ENCODE peak calls at places on chromosomes 5 and 9, in six cellular contexts. One of them, this sample, is unnamed.

GRCh38 chr9:133506653-133507038 is 18.1 kb downstream of the MYMK start:
- DNase-seq in fibroblast of villous mesenchyme: peak
- DNase-seq in fibroblast of mammary gland: peak
- DNase-seq in fibroblast of lung: peak
- DNase-seq in kidney: peak
- DNase-seq in MM.1S: no peak
- DNase-seq in this sample: no peak

GRCh38 chr5:71653119-71653518 is 66.0 kb upstream of the CARTPT start:
- DNase-seq in fibroblast of villous mesenchyme: peak
- DNase-seq in fibroblast of mammary gland: peak
- DNase-seq in fibroblast of lung: peak
- DNase-seq in kidney: no peak
- DNase-seq in MM.1S: no peak
- DNase-seq in this sample: no peak

GRCh38 chr9:126452036-126452595 is 125.5 kb downstream of the MVB12B start:
- DNase-seq in fibroblast of villous mesenchyme: no peak
- DNase-seq in fibroblast of mammary gland: no peak
- DNase-seq in fibroblast of lung: no peak
- DNase-seq in kidney: no peak
- DNase-seq in MM.1S: no peak
- DNase-seq in this sample: no peak

GRCh38 chr9:34428325-34428958 is 29.9 kb downstream of the FAM219A start:
- DNase-seq in fibroblast of villous mesenchyme: no peak
- DNase-seq in fibroblast of mammary gland: no peak
- DNase-seq in fibroblast of lung: peak
- DNase-seq in kidney: no peak
- DNase-seq in MM.1S: no peak
- DNase-seq in this sample: no peak

GRCh38 chr9:20540169-20540863 is 82.0 kb downstream of the MLLT3 start:
- DNase-seq in fibroblast of villous mesenchyme: no peak
- DNase-seq in fibroblast of mammary gland: no peak
- DNase-seq in fibroblast of lung: no peak
- DNase-seq in kidney: no peak
- DNase-seq in MM.1S: no peak
- DNase-seq in this sample: no peak

GRCh38 chr9:96883922-96884321 is 29.6 kb upstream of the ZNF782 start:
- DNase-seq in fibroblast of villous mesenchyme: no peak
- DNase-seq in fibroblast of mammary gland: no peak
- DNase-seq in fibroblast of lung: no peak
- DNase-seq in kidney: no peak
- DNase-seq in MM.1S: no peak
- DNase-seq in this sample: no peak

GRCh38 chr5:124956471-124957029 is 210.1 kb upstream of the ZNF608 start:
- DNase-seq in fibroblast of villous mesenchyme: no peak
- DNase-seq in fibroblast of mammary gland: no peak
- DNase-seq in fibroblast of lung: no peak
- DNase-seq in kidney: no peak
- DNase-seq in MM.1S: no peak
- DNase-seq in this sample: no peak

GRCh38 chr9:124616961-124617360 is 109.8 kb upstream of the NR5A1 start:
- DNase-seq in fibroblast of villous mesenchyme: no peak
- DNase-seq in fibroblast of mammary gland: no peak
- DNase-seq in fibroblast of lung: no peak
- DNase-seq in kidney: no peak
- DNase-seq in MM.1S: no peak
- DNase-seq in this sample: no peak

GRCh38 chr9:123344273-123345096 is 11.5 kb upstream of the CRB2 start:
- DNase-seq in fibroblast of villous mesenchyme: no peak
- DNase-seq in fibroblast of mammary gland: no peak
- DNase-seq in fibroblast of lung: no peak
- DNase-seq in kidney: no peak
- DNase-seq in MM.1S: no peak
- DNase-seq in this sample: no peak

GRCh38 chr9:35954942-35955546 is 2.9 kb downstream of the OR2S2 start:
- DNase-seq in fibroblast of villous mesenchyme: peak
- DNase-seq in fibroblast of mammary gland: peak
- DNase-seq in fibroblast of lung: peak
- DNase-seq in kidney: no peak
- DNase-seq in MM.1S: peak
- DNase-seq in this sample: peak

GRCh38 chr9:33687779-33688178 is 107.6 kb upstream of the PRSS3 start:
- DNase-seq in fibroblast of villous mesenchyme: no peak
- DNase-seq in fibroblast of mammary gland: no peak
- DNase-seq in fibroblast of lung: peak
- DNase-seq in kidney: no peak
- DNase-seq in MM.1S: no peak
- DNase-seq in this sample: no peak

GRCh38 chr5:38931731-38932130 is 85.9 kb downstream of the OSMR start:
- DNase-seq in fibroblast of villous mesenchyme: no peak
- DNase-seq in fibroblast of mammary gland: peak
- DNase-seq in fibroblast of lung: peak
- DNase-seq in kidney: no peak
- DNase-seq in MM.1S: no peak
- DNase-seq in this sample: no peak

GRCh38 chr9:87500894-87501656 is 3.4 kb downstream of the DAPK1 start:
- DNase-seq in fibroblast of villous mesenchyme: no peak
- DNase-seq in fibroblast of mammary gland: no peak
- DNase-seq in fibroblast of lung: no peak
- DNase-seq in kidney: no peak
- DNase-seq in MM.1S: no peak
- DNase-seq in this sample: no peak

GRCh38 chr5:6291961-6292360 is 86.4 kb downstream of the MED10 start:
- DNase-seq in fibroblast of villous mesenchyme: peak
- DNase-seq in fibroblast of mammary gland: peak
- DNase-seq in fibroblast of lung: no peak
- DNase-seq in kidney: no peak
- DNase-seq in MM.1S: peak
- DNase-seq in this sample: no peak

GRCh38 chr5:177036921-177037320 is 14.4 kb downstream of the ZNF346 start:
- DNase-seq in fibroblast of villous mesenchyme: no peak
- DNase-seq in fibroblast of mammary gland: no peak
- DNase-seq in fibroblast of lung: no peak
- DNase-seq in kidney: no peak
- DNase-seq in MM.1S: no peak
- DNase-seq in this sample: no peak

GRCh38 chr5:177040814-177041410 is 18.4 kb downstream of the ZNF346 start:
- DNase-seq in fibroblast of villous mesenchyme: peak
- DNase-seq in fibroblast of mammary gland: peak
- DNase-seq in fibroblast of lung: peak
- DNase-seq in kidney: no peak
- DNase-seq in MM.1S: no peak
- DNase-seq in this sample: no peak

GRCh38 chr5:177036443-177036842 is 13.9 kb downstream of the ZNF346 start:
- DNase-seq in fibroblast of villous mesenchyme: no peak
- DNase-seq in fibroblast of mammary gland: no peak
- DNase-seq in fibroblast of lung: no peak
- DNase-seq in kidney: no peak
- DNase-seq in MM.1S: no peak
- DNase-seq in this sample: no peak

GRCh38 chr5:177041936-177042335 is 19.4 kb downstream of the ZNF346 start:
- DNase-seq in fibroblast of villous mesenchyme: no peak
- DNase-seq in fibroblast of mammary gland: no peak
- DNase-seq in fibroblast of lung: no peak
- DNase-seq in kidney: no peak
- DNase-seq in MM.1S: no peak
- DNase-seq in this sample: no peak

DNA sequence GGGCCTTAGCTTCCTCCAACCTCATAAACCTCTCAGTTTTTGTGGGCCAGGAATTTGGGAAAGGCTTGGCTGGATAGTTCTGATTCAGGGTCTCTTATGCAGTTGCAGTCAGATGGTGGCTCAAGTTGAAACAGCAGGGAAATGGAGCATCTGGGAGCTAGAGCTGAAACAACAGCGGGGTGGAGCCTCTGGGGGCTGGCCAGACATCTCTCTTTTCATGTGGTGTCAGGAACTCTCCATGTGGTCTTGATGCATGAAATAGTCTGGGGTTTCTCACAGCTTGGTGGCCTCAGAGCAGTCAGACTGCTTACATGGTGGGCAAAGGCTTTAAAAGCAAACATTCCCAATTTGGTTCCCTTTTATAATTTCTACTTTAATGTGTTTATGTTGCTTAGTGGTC is 13.5 kb downstream of the ZNF346 start:
- DNase-seq in fibroblast of villous mesenchyme: peak
- DNase-seq in fibroblast of mammary gland: peak
- DNase-seq in fibroblast of lung: peak
- DNase-seq in kidney: no peak
- DNase-seq in MM.1S: no peak
- DNase-seq in this sample: no peak
- TF ChIP-seq CTCF in fibroblast of villous mesenchyme: no peak
- TF ChIP-seq CTCF in fibroblast of mammary gland: no peak
- TF ChIP-seq CTCF in fibroblast of lung: no peak
- TF ChIP-seq CTCF in kidney: no peak
- TF ChIP-seq CTCF in MM.1S: no peak
- TF ChIP-seq CTCF in this sample: no peak

GRCh38 chr5:170614071-170614490 is 110.3 kb downstream of the KCNIP1 start:
- DNase-seq in fibroblast of villous mesenchyme: no peak
- DNase-seq in fibroblast of mammary gland: no peak
- DNase-seq in fibroblast of lung: no peak
- DNase-seq in kidney: peak
- DNase-seq in MM.1S: no peak
- DNase-seq in this sample: no peak
- TF ChIP-seq CTCF in fibroblast of villous mesenchyme: no peak
- TF ChIP-seq CTCF in fibroblast of mammary gland: no peak
- TF ChIP-seq CTCF in fibroblast of lung: no peak
- TF ChIP-seq CTCF in kidney: no peak
- TF ChIP-seq CTCF in MM.1S: no peak
- TF ChIP-seq CTCF in this sample: no peak

DNA sequence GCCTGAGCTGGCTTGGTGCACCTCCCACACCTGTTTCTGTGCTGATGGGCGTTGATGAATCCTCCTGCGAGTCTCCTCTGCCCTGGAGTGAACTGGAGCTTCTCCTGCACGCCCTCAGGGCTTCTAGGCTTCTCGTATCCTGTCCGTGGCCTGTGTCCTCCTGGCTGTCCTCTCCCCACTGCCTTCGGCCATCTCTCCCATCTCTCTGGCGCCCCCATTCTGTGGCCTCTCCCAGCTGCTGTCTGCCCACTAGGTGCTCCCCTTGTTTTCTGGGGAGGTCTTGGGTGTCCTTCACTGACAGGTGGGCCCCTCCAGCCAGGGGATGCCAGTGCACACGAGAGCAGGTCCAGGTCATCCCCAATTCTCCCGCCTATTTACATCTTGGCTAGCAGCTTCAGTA is 28.8 kb downstream of the AHRR start:
- DNase-seq in fibroblast of villous mesenchyme: no peak
- DNase-seq in fibroblast of mammary gland: no peak
- DNase-seq in fibroblast of lung: no peak
- DNase-seq in kidney: no peak
- DNase-seq in MM.1S: no peak
- DNase-seq in this sample: no peak
- TF ChIP-seq CTCF in fibroblast of villous mesenchyme: peak
- TF ChIP-seq CTCF in fibroblast of mammary gland: peak
- TF ChIP-seq CTCF in fibroblast of lung: no peak
- TF ChIP-seq CTCF in kidney: no peak
- TF ChIP-seq CTCF in MM.1S: peak
- TF ChIP-seq CTCF in this sample: no peak

GRCh38 chr5:159951834-159952233 is 35.6 kb downstream of the ADRA1B start:
- DNase-seq in fibroblast of villous mesenchyme: no peak
- DNase-seq in fibroblast of mammary gland: peak
- DNase-seq in fibroblast of lung: peak
- DNase-seq in kidney: no peak
- DNase-seq in MM.1S: no peak
- DNase-seq in this sample: no peak

GRCh38 chr5:159947708-159948358 is 31.6 kb downstream of the ADRA1B start:
- DNase-seq in fibroblast of villous mesenchyme: peak
- DNase-seq in fibroblast of mammary gland: peak
- DNase-seq in fibroblast of lung: peak
- DNase-seq in kidney: no peak
- DNase-seq in MM.1S: no peak
- DNase-seq in this sample: no peak

GRCh38 chr5:159953609-159954008 is 37.3 kb downstream of the ADRA1B start:
- DNase-seq in fibroblast of villous mesenchyme: no peak
- DNase-seq in fibroblast of mammary gland: no peak
- DNase-seq in fibroblast of lung: no peak
- DNase-seq in kidney: no peak
- DNase-seq in MM.1S: no peak
- DNase-seq in this sample: no peak

GRCh38 chr5:159955056-159955624 is 38.9 kb downstream of the ADRA1B start:
- DNase-seq in fibroblast of villous mesenchyme: no peak
- DNase-seq in fibroblast of mammary gland: no peak
- DNase-seq in fibroblast of lung: no peak
- DNase-seq in kidney: no peak
- DNase-seq in MM.1S: no peak
- DNase-seq in this sample: no peak

DNA sequence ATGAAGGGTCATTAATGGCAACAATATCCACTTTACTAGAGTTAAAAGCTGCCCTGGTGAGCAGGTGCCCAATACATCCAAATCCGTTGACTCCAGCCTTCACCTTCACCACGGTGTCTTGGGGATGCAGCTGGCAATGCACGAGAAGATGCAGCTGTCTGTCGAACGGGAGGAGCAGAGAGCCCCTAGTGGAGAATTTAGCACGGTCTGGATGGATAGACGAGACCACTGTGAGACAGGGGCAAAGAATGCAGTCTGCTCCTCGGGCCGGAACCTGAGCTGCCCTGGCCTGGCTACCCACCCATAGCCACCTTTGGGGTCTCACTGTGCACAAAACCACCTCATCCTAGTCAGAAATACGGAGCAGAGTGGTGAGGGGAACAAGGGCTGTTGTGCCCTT is 35.1 kb downstream of the ADRA1B start:
- DNase-seq in fibroblast of villous mesenchyme: no peak
- DNase-seq in fibroblast of mammary gland: no peak
- DNase-seq in fibroblast of lung: peak
- DNase-seq in kidney: no peak
- DNase-seq in MM.1S: no peak
- DNase-seq in this sample: no peak
- TF ChIP-seq CTCF in fibroblast of villous mesenchyme: peak
- TF ChIP-seq CTCF in fibroblast of mammary gland: peak
- TF ChIP-seq CTCF in fibroblast of lung: peak
- TF ChIP-seq CTCF in kidney: no peak
- TF ChIP-seq CTCF in MM.1S: no peak
- TF ChIP-seq CTCF in this sample: peak

GRCh38 chr9:23492126-23493002 is 333.7 kb downstream of the ELAVL2 start:
- DNase-seq in fibroblast of villous mesenchyme: peak
- DNase-seq in fibroblast of mammary gland: peak
- DNase-seq in fibroblast of lung: peak
- DNase-seq in kidney: no peak
- DNase-seq in MM.1S: peak
- DNase-seq in this sample: peak
- TF ChIP-seq CTCF in fibroblast of villous mesenchyme: no peak
- TF ChIP-seq CTCF in fibroblast of mammary gland: peak
- TF ChIP-seq CTCF in fibroblast of lung: peak
- TF ChIP-seq CTCF in kidney: peak
- TF ChIP-seq CTCF in MM.1S: peak
- TF ChIP-seq CTCF in this sample: peak

DNA sequence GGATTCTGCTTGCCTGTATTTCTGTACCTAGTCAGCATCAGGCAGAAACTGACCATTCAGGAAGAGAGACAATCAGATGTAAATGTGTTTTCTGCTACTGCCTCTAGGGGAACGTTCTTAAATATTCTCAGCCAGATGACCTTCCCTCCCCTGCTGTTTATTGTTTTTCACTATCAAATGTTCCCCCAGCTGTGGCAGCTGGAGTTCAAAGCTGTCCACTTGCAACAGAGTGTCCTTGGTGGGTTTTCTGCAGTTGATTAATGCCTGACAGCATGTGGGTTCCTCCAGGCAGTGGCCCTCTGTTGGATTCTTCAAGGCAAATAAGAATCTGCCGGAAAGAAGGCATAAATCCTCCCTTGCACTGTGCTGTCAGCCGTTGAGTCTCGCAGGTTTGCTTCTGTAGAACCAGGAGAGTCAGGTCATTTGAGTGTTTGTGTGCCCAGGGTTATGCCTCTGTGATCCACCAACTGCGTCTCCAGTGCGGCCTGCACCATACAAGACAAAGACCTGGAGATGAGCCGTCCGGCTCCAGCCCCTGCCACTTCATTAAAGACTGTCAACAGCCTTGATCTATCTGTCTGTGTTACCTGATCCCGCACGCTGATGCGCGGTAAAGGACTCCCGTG is 203.4 kb downstream of the GADD45G start:
- DNase-seq in fibroblast of villous mesenchyme: no peak
- DNase-seq in fibroblast of mammary gland: no peak
- DNase-seq in fibroblast of lung: peak
- DNase-seq in kidney: no peak
- DNase-seq in MM.1S: no peak
- DNase-seq in this sample: no peak
- TF ChIP-seq CTCF in fibroblast of villous mesenchyme: peak
- TF ChIP-seq CTCF in fibroblast of mammary gland: no peak
- TF ChIP-seq CTCF in fibroblast of lung: no peak
- TF ChIP-seq CTCF in kidney: no peak
- TF ChIP-seq CTCF in MM.1S: peak
- TF ChIP-seq CTCF in this sample: peak

This sample was measured in neural crest cell.